ENCODE peak calls at places on chromosomes 1 and 21, in five cellular contexts. One of them, this sample, is unnamed. For H3K27me3, the result is how much of the 10 kb centered on the place peaks cover.

GRCh38 chr1:111738436-111739221 is 566 bp downstream of the INKA2 start:
- DNase-seq in thoracic aorta: no peak
- DNase-seq in GM23248: peak
- DNase-seq in small intestine: peak
- DNase-seq in CD4-positive, CD25-positive, alpha-beta regulatory T cell: peak
- DNase-seq in this sample: peak

GRCh38 chr1:54545916-54546635 is 2.0 kb upstream of the ACOT11 start:
- DNase-seq in GM23248: no peak
- DNase-seq in CD4-positive, CD25-positive, alpha-beta regulatory T cell: no peak
- DNase-seq in thoracic aorta: no peak
- DNase-seq in small intestine: no peak
- DNase-seq in this sample: no peak

GRCh38 chr1:42936309-42937078 is 22.2 kb downstream of the SLC2A1 start:
- DNase-seq in GM23248: peak
- DNase-seq in small intestine: peak
- DNase-seq in CD4-positive, CD25-positive, alpha-beta regulatory T cell: no peak
- DNase-seq in thoracic aorta: no peak
- DNase-seq in this sample: no peak

GRCh38 chr1:171741872-171742576 is at the start of gene VAMP4:
- DNase-seq in CD4-positive, CD25-positive, alpha-beta regulatory T cell: peak
- DNase-seq in GM23248: peak
- DNase-seq in small intestine: peak
- DNase-seq in thoracic aorta: peak
- DNase-seq in this sample: peak

GRCh38 chr21:46567348-46567747 is 37.5 kb downstream of the S100B start:
- DNase-seq in thoracic aorta: no peak
- DNase-seq in CD4-positive, CD25-positive, alpha-beta regulatory T cell: no peak
- DNase-seq in small intestine: no peak
- DNase-seq in GM23248: no peak
- DNase-seq in this sample: peak

GRCh38 chr1:167483790-167484189 is 34.5 kb downstream of the CD247 start:
- DNase-seq in thoracic aorta: no peak
- DNase-seq in small intestine: no peak
- DNase-seq in CD4-positive, CD25-positive, alpha-beta regulatory T cell: no peak
- DNase-seq in GM23248: no peak
- DNase-seq in this sample: no peak

GRCh38 chr1:23100074-23100748 is 68.4 kb downstream of the LUZP1 start:
- DNase-seq in CD4-positive, CD25-positive, alpha-beta regulatory T cell: no peak
- DNase-seq in thoracic aorta: no peak
- DNase-seq in small intestine: peak
- DNase-seq in GM23248: peak
- DNase-seq in this sample: no peak

GRCh38 chr1:85334962-85335361 is 58.5 kb upstream of the BCL10 start:
- DNase-seq in thoracic aorta: no peak
- DNase-seq in GM23248: no peak
- DNase-seq in small intestine: no peak
- DNase-seq in CD4-positive, CD25-positive, alpha-beta regulatory T cell: no peak
- DNase-seq in this sample: no peak

GRCh38 chr1:151293093-151293492 is 11.0 kb downstream of the ZNF687 start:
- DNase-seq in GM23248: no peak
- DNase-seq in small intestine: no peak
- DNase-seq in CD4-positive, CD25-positive, alpha-beta regulatory T cell: no peak
- DNase-seq in thoracic aorta: no peak
- DNase-seq in this sample: no peak

GRCh38 chr1:40622936-40623629 is 42.4 kb downstream of the RIMS3 start:
- DNase-seq in thoracic aorta: no peak
- DNase-seq in GM23248: no peak
- DNase-seq in CD4-positive, CD25-positive, alpha-beta regulatory T cell: no peak
- DNase-seq in small intestine: no peak
- DNase-seq in this sample: no peak

GRCh38 chr1:232192781-232193450 is 437.0 kb downstream of the SIPA1L2 start:
- DNase-seq in small intestine: peak
- DNase-seq in GM23248: no peak
- DNase-seq in CD4-positive, CD25-positive, alpha-beta regulatory T cell: no peak
- DNase-seq in thoracic aorta: no peak
- DNase-seq in this sample: no peak

GRCh38 chr1:154471304-154471703 is 30.7 kb upstream of the TDRD10 start:
- DNase-seq in GM23248: no peak
- DNase-seq in thoracic aorta: no peak
- DNase-seq in small intestine: peak
- DNase-seq in CD4-positive, CD25-positive, alpha-beta regulatory T cell: no peak
- DNase-seq in this sample: no peak

GRCh38 chr1:89598450-89599331 is 34.2 kb upstream of the LRRC8C start:
- DNase-seq in CD4-positive, CD25-positive, alpha-beta regulatory T cell: peak
- DNase-seq in GM23248: peak
- DNase-seq in small intestine: peak
- DNase-seq in thoracic aorta: no peak
- DNase-seq in this sample: no peak

GRCh38 chr1:174794861-174795260 is 204.9 kb upstream of the CACYBP start:
- DNase-seq in thoracic aorta: no peak
- DNase-seq in GM23248: no peak
- DNase-seq in CD4-positive, CD25-positive, alpha-beta regulatory T cell: no peak
- DNase-seq in small intestine: no peak
- DNase-seq in this sample: no peak

GRCh38 chr1:71428029-71428428 is 347.2 kb upstream of the ZRANB2 start:
- DNase-seq in small intestine: no peak
- DNase-seq in thoracic aorta: no peak
- DNase-seq in GM23248: no peak
- DNase-seq in CD4-positive, CD25-positive, alpha-beta regulatory T cell: no peak
- DNase-seq in this sample: no peak

GRCh38 chr1:61202854-61203603 is 120.7 kb downstream of the NFIA start:
- DNase-seq in GM23248: peak
- DNase-seq in small intestine: no peak
- DNase-seq in thoracic aorta: no peak
- DNase-seq in CD4-positive, CD25-positive, alpha-beta regulatory T cell: no peak
- DNase-seq in this sample: no peak

GRCh38 chr1:59718064-59718988 is 96.4 kb upstream of the HOOK1 start:
- DNase-seq in CD4-positive, CD25-positive, alpha-beta regulatory T cell: no peak
- DNase-seq in small intestine: no peak
- DNase-seq in thoracic aorta: no peak
- DNase-seq in GM23248: no peak
- DNase-seq in this sample: no peak

GRCh38 chr1:228735871-228736586 is 750 bp downstream of the RHOU start:
- DNase-seq in CD4-positive, CD25-positive, alpha-beta regulatory T cell: peak
- DNase-seq in small intestine: peak
- DNase-seq in thoracic aorta: no peak
- DNase-seq in GM23248: peak
- DNase-seq in this sample: peak

GRCh38 chr1:25559031-25559430 is 15.6 kb downstream of the LDLRAP1 start:
- DNase-seq in small intestine: no peak
- DNase-seq in GM23248: no peak
- DNase-seq in thoracic aorta: no peak
- DNase-seq in CD4-positive, CD25-positive, alpha-beta regulatory T cell: no peak
- DNase-seq in this sample: no peak

GRCh38 chr1:20343937-20344302 is 53.2 kb downstream of the VWA5B1 start:
- DNase-seq in CD4-positive, CD25-positive, alpha-beta regulatory T cell: no peak
- DNase-seq in thoracic aorta: no peak
- DNase-seq in small intestine: no peak
- DNase-seq in GM23248: no peak
- DNase-seq in this sample: no peak
- H3K27me3 ChIP-seq in CD4-positive, CD25-positive, alpha-beta regulatory T cell: under half
- H3K27me3 ChIP-seq in thoracic aorta: under half
- H3K27me3 ChIP-seq in small intestine: under half
- H3K27me3 ChIP-seq in GM23248: under half
- H3K27me3 ChIP-seq in this sample: under half

GRCh38 chr1:5729636-5730145 is 262.5 kb downstream of the NPHP4 start:
- DNase-seq in GM23248: no peak
- DNase-seq in CD4-positive, CD25-positive, alpha-beta regulatory T cell: no peak
- DNase-seq in thoracic aorta: no peak
- DNase-seq in small intestine: no peak
- DNase-seq in this sample: no peak

GRCh38 chr1:5727871-5728643 is 264.2 kb downstream of the NPHP4 start:
- DNase-seq in thoracic aorta: no peak
- DNase-seq in GM23248: no peak
- DNase-seq in CD4-positive, CD25-positive, alpha-beta regulatory T cell: no peak
- DNase-seq in small intestine: no peak
- DNase-seq in this sample: no peak

GRCh38 chr1:5731110-5731423 is 261.2 kb downstream of the NPHP4 start:
- DNase-seq in small intestine: no peak
- DNase-seq in thoracic aorta: no peak
- DNase-seq in GM23248: no peak
- DNase-seq in CD4-positive, CD25-positive, alpha-beta regulatory T cell: no peak
- DNase-seq in this sample: no peak

GRCh38 chr1:5728956-5729355 is 263.3 kb downstream of the NPHP4 start:
- DNase-seq in GM23248: no peak
- DNase-seq in thoracic aorta: no peak
- DNase-seq in small intestine: no peak
- DNase-seq in CD4-positive, CD25-positive, alpha-beta regulatory T cell: no peak
- DNase-seq in this sample: no peak

DNA sequence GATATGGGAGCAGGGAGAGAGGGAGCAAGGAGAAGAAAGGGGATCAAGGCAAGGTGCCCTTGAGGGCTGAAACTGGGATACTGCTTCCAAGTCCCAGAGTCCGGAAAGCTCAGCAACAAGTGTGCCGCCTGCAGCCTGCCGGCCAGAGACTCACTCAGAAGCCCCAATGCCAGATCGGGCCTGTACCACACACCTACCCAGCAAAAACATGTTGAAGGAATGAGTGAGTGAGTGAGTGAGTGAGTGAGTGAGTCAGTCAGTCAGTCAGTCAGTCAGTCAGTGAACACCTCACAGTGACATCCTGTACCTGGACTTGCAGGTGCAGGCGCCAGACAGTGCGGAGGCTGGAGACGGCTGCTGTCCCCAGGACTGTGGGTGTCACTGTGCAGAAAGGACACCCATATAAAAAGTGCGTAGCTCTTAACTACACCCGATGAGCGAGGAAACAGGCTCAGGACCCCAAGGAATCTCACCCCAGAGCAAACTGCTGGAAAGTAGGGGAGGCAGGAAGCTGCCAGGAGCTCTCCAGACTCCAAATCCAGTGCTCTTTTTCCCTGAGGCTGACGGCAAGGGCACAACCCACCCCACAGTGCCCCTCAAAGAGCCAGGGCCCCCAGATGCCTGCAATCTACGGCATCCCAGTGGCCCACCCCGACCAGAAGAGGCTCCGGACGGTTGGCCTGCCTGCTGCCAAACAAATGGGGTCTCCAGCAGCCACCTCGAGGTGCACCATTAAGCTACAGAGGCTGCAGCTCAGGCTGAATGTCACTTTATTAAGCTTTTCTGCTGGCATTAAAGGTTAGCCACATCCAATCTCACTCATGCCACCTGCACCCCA is 261.7 kb downstream of the NPHP4 start:
- DNase-seq in CD4-positive, CD25-positive, alpha-beta regulatory T cell: no peak
- DNase-seq in small intestine: no peak
- DNase-seq in GM23248: no peak
- DNase-seq in thoracic aorta: no peak
- DNase-seq in this sample: no peak
- H3K27me3 ChIP-seq in CD4-positive, CD25-positive, alpha-beta regulatory T cell: under half
- H3K27me3 ChIP-seq in small intestine: under half
- H3K27me3 ChIP-seq in GM23248: under half
- H3K27me3 ChIP-seq in thoracic aorta: under half
- H3K27me3 ChIP-seq in this sample: under half

GRCh38 chr1:207031632-207032258 is 811 bp downstream of the C1orf116 start:
- DNase-seq in small intestine: peak
- DNase-seq in GM23248: no peak
- DNase-seq in CD4-positive, CD25-positive, alpha-beta regulatory T cell: no peak
- DNase-seq in thoracic aorta: no peak
- DNase-seq in this sample: no peak

GRCh38 chr1:207029991-207030521 is 2.5 kb downstream of the C1orf116 start:
- DNase-seq in CD4-positive, CD25-positive, alpha-beta regulatory T cell: no peak
- DNase-seq in thoracic aorta: no peak
- DNase-seq in small intestine: peak
- DNase-seq in GM23248: no peak
- DNase-seq in this sample: no peak

GRCh38 chr1:207028884-207029283 is 3.7 kb downstream of the C1orf116 start:
- DNase-seq in thoracic aorta: no peak
- DNase-seq in CD4-positive, CD25-positive, alpha-beta regulatory T cell: no peak
- DNase-seq in GM23248: no peak
- DNase-seq in small intestine: peak
- DNase-seq in this sample: no peak

GRCh38 chr1:207031016-207031415 is 1.5 kb downstream of the C1orf116 start:
- DNase-seq in thoracic aorta: no peak
- DNase-seq in CD4-positive, CD25-positive, alpha-beta regulatory T cell: no peak
- DNase-seq in small intestine: no peak
- DNase-seq in GM23248: no peak
- DNase-seq in this sample: no peak

DNA sequence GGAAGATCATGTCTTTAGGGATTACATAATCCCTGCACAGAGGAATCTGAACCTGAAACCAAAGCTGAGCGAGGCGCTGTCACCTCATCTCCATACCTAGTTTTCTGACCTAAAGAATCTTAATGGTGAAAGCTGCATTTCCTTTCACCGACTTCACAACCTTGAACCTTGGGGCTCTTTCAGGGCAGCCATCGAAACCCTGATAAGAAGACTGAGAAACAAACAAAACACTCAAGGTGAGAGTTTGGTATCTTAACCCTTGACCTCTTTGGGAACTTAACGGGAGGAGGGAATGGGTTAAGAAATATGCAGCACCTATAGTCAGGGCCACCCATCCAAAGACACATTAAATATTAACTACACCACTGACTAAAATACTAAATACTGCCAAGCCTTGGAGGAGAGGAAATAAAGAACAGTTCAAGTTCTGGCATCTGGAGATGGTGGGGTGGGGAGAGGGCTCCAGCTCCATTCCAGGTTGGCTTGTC is 2.0 kb downstream of the C1orf116 start:
- DNase-seq in small intestine: peak
- DNase-seq in CD4-positive, CD25-positive, alpha-beta regulatory T cell: no peak
- DNase-seq in thoracic aorta: no peak
- DNase-seq in GM23248: no peak
- DNase-seq in this sample: no peak
- H3K27me3 ChIP-seq in small intestine: under half
- H3K27me3 ChIP-seq in CD4-positive, CD25-positive, alpha-beta regulatory T cell: under half
- H3K27me3 ChIP-seq in thoracic aorta: under half
- H3K27me3 ChIP-seq in GM23248: under half
- H3K27me3 ChIP-seq in this sample: under half

GRCh38 chr1:180950321-180950720 is 37.6 kb downstream of the KIAA1614 start:
- DNase-seq in GM23248: no peak
- DNase-seq in thoracic aorta: no peak
- DNase-seq in CD4-positive, CD25-positive, alpha-beta regulatory T cell: no peak
- DNase-seq in small intestine: no peak
- DNase-seq in this sample: no peak

GRCh38 chr1:180948846-180949615 is 36.3 kb downstream of the KIAA1614 start:
- DNase-seq in small intestine: no peak
- DNase-seq in thoracic aorta: no peak
- DNase-seq in CD4-positive, CD25-positive, alpha-beta regulatory T cell: no peak
- DNase-seq in GM23248: no peak
- DNase-seq in this sample: no peak

GRCh38 chr1:180951186-180951745 is 38.6 kb downstream of the KIAA1614 start:
- DNase-seq in thoracic aorta: no peak
- DNase-seq in GM23248: no peak
- DNase-seq in small intestine: no peak
- DNase-seq in CD4-positive, CD25-positive, alpha-beta regulatory T cell: no peak
- DNase-seq in this sample: no peak

GRCh38 chr1:180948357-180948756 is 35.7 kb downstream of the KIAA1614 start:
- DNase-seq in GM23248: no peak
- DNase-seq in thoracic aorta: no peak
- DNase-seq in small intestine: no peak
- DNase-seq in CD4-positive, CD25-positive, alpha-beta regulatory T cell: no peak
- DNase-seq in this sample: no peak

GRCh38 chr1:180949616-180950000 is 36.9 kb downstream of the KIAA1614 start:
- DNase-seq in GM23248: no peak
- DNase-seq in small intestine: no peak
- DNase-seq in CD4-positive, CD25-positive, alpha-beta regulatory T cell: no peak
- DNase-seq in thoracic aorta: no peak
- DNase-seq in this sample: no peak
- H3K27me3 ChIP-seq in GM23248: under half
- H3K27me3 ChIP-seq in small intestine: under half
- H3K27me3 ChIP-seq in CD4-positive, CD25-positive, alpha-beta regulatory T cell: under half
- H3K27me3 ChIP-seq in thoracic aorta: under half
- H3K27me3 ChIP-seq in this sample: under half

GRCh38 chr1:109470245-109470644 is 3.9 kb downstream of the SYPL2 start:
- DNase-seq in thoracic aorta: no peak
- DNase-seq in CD4-positive, CD25-positive, alpha-beta regulatory T cell: no peak
- DNase-seq in small intestine: no peak
- DNase-seq in GM23248: no peak
- DNase-seq in this sample: no peak
- H3K27me3 ChIP-seq in thoracic aorta: under half
- H3K27me3 ChIP-seq in CD4-positive, CD25-positive, alpha-beta regulatory T cell: under half
- H3K27me3 ChIP-seq in small intestine: under half
- H3K27me3 ChIP-seq in GM23248: half or more
- H3K27me3 ChIP-seq in this sample: under half